ENCODE peak calls at places on chromosomes 3 and 15, in four cellular contexts. P, U, J and F are unnamed samples.

GRCh38 chr15:81301815-81302399 is 22.0 kb downstream of the STARD5 start:
- DNase-seq in U (peak), J (no peak), P (no peak), F (peak)

GRCh38 chr15:50996641-50997040 is 88.2 kb downstream of the AP4E1 start:
- DNase-seq in U (no peak), J (no peak), P (no peak), F (no peak)

GRCh38 chr3:64915778-64916177 is 228.0 kb upstream of the ADAMTS9 start:
- DNase-seq in U (no peak), J (no peak), P (no peak), F (no peak)

GRCh38 chr15:53133255-53133654 is 343.1 kb upstream of the ONECUT1 start:
- DNase-seq in J (no peak), P (no peak), U (no peak), F (no peak)

GRCh38 chr3:100316656-100317069 is 17.9 kb upstream of the NIT2 start:
- DNase-seq in J (peak), P (peak), U (no peak), F (no peak)

GRCh38 chr3:135688003-135688402 is 277.5 kb upstream of the PPP2R3A start:
- DNase-seq in U (no peak), P (no peak), J (no peak), F (no peak)

GRCh38 chr3:190444576-190445145 is 5.0 kb downstream of the TMEM207 start:
- DNase-seq in U (no peak), P (no peak), J (no peak), F (no peak)

GRCh38 chr3:136920904-136921649 is 36.7 kb upstream of the IL20RB start:
- DNase-seq in P (no peak), U (no peak), J (no peak), F (no peak)

GRCh38 chr3:15007681-15008141 is 57.4 kb downstream of the MRPS25 start:
- DNase-seq in J (no peak), U (no peak), P (no peak), F (no peak)

GRCh38 chr3:78905700-78906099 is 862.1 kb downstream of the ROBO1 start:
- DNase-seq in J (no peak), P (no peak), U (no peak), F (no peak)

GRCh38 chr3:120473896-120474675 is 23.3 kb upstream of the FSTL1 start:
- DNase-seq in P (no peak), U (no peak), J (no peak), F (no peak)

GRCh38 chr3:108588616-108589015 is 622 bp downstream of the CIP2A start:
- DNase-seq in P (no peak), U (no peak), J (no peak), F (no peak)

GRCh38 chr3:174162550-174162949 is 696.6 kb upstream of the NAALADL2 start:
- DNase-seq in J (no peak), U (no peak), P (no peak), F (no peak)

GRCh38 chr3:172134352-172134751 is 95.0 kb downstream of the FNDC3B start:
- DNase-seq in J (no peak), P (no peak), U (no peak), F (no peak)

GRCh38 chr15:71496336-71496955 is 313.9 kb upstream of the NR2E3 start:
- DNase-seq in P (no peak), J (no peak), U (no peak), F (no peak)

GRCh38 chr3:69880069-69880640 is 119.4 kb upstream of the SAMMSON start:
- DNase-seq in J (no peak), U (no peak), P (no peak), F (no peak)

GRCh38 chr3:128285925-128286275 is 132.6 kb downstream of the EEFSEC start:
- DNase-seq in J (no peak), P (no peak), U (no peak), F (no peak)

GRCh38 chr3:160217675-160218074 is 7.5 kb upstream of the C3orf80 start:
- DNase-seq in J (no peak), P (no peak), U (no peak), F (no peak)

GRCh38 chr3:142618917-142619401 is 22.8 kb downstream of the PLS1 start:
- DNase-seq in P (no peak), U (peak), J (no peak), F (no peak)

GRCh38 chr3:149449100-149449654 is 25.3 kb upstream of the TM4SF4 start:
- DNase-seq in P (no peak), J (no peak), U (no peak), F (no peak)
- H3K27ac ChIP-seq in P (no peak), J (no peak), U (peak), F (no peak)

GRCh38 chr3:145370870-145371269 is 790.1 kb downstream of the PLOD2 start:
- DNase-seq in P (no peak), U (no peak), J (no peak), F (no peak)

GRCh38 chr3:145368748-145369147 is 792.2 kb downstream of the PLOD2 start:
- DNase-seq in U (no peak), P (no peak), J (no peak), F (no peak)
- TF ChIP-seq EP300 in U (no peak), P (no peak), J (no peak), F (no peak)

GRCh38 chr15:41957021-41957897 is 15.1 kb downstream of the EHD4 start:
- DNase-seq in U (no peak), J (no peak), P (no peak), F (no peak)
- H3K27ac ChIP-seq in U (peak), J (no peak), P (no peak), F (peak)

GRCh38 chr3:144033235-144033579 is 61.6 kb downstream of the DIPK2A start:
- DNase-seq in U (no peak), J (no peak), P (no peak), F (no peak)

GRCh38 chr3:144032531-144033234 is 61.1 kb downstream of the DIPK2A start:
- DNase-seq in J (no peak), U (no peak), P (no peak), F (no peak)

GRCh38 chr3:144033863-144034262 is 62.2 kb downstream of the DIPK2A start:
- DNase-seq in J (no peak), P (no peak), U (no peak), F (no peak)

GRCh38 chr3:144036498-144036897 is 64.9 kb downstream of the DIPK2A start:
- DNase-seq in J (no peak), P (no peak), U (no peak), F (no peak)

DNA sequence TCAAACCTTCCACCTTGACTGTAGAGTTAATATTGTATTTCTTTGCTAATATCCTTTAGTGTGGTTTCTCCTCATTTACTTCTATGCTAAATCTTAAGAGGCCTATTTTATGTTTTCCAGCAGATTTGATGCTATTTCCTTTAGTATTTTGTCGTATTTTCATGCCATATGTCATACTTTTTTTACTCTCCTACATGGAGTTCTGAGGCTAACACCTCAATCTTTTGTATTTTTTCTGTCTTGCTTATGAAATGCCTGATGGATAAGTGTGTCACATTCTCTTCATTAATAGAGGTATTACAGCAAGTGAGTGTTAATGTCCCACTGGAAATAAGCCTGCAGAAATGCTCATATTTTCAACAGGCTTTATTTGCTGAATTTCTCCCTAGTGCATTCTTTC is 63.1 kb downstream of the DIPK2A start:
- DNase-seq in P (no peak), U (no peak), J (no peak), F (no peak)
- TF ChIP-seq EP300 in P (no peak), U (no peak), J (no peak), F (no peak)

GRCh38 chr3:155232605-155233004 is 60.9 kb downstream of the STRIT1 start:
- DNase-seq in P (peak), J (peak), U (peak), F (no peak)
- H3K27ac ChIP-seq in P (no peak), J (no peak), U (peak), F (no peak)